ENCODE peak calls at places on chromosome 6, in six cellular contexts. T is cardiac muscle cell, U is psoas muscle, K is right atrium auricular region, I is IMR-90, D is cardiac fibroblast. N is an unnamed sample.
A peak's percentile ranks its signal among the peaks of the same experiment; 100 is the strongest.

GRCh38 chr6:113351183-113351834 is 505.8 kb upstream of the MARCKS start:
- DNase-seq in T (peak; percentile 76), U (no peak), K (no peak), I (peak; percentile 83), D (peak; percentile 61), N (peak; percentile 88)

GRCh38 chr6:170063431-170063830 is 227.4 kb downstream of the DLL1 start:
- DNase-seq in T (no peak), U (no peak), K (peak; percentile 49), I (no peak), D (no peak), N (no peak)

GRCh38 chr6:71107935-71108420 is 151.1 kb upstream of the B3GAT2 start:
- DNase-seq in T (peak; percentile 81), U (no peak), K (no peak), I (peak; percentile 71), D (peak; percentile 72), N (peak; percentile 67)

GRCh38 chr6:102051720-102052119 is 658.2 kb downstream of the GRIK2 start:
- DNase-seq in T (no peak), U (no peak), K (no peak), I (no peak), D (no peak), N (no peak)

GRCh38 chr6:155832596-155832995 is 377.0 kb upstream of the NOX3 start:
- DNase-seq in T (peak; percentile 62), U (no peak), K (no peak), I (peak; percentile 90), D (peak; percentile 54), N (peak; percentile 73)

GRCh38 chr6:41470341-41471063 is 75.7 kb upstream of the FOXP4 start:
- DNase-seq in T (peak; percentile 75), U (peak; percentile 75), K (peak; percentile 86), I (no peak), D (peak; percentile 57), N (peak; percentile 35)

GRCh38 chr6:45647341-45648138 is 269.8 kb upstream of the SUPT3H start:
- DNase-seq in T (no peak), U (no peak), K (no peak), I (peak; percentile 29), D (peak; percentile 27), N (no peak)

GRCh38 chr6:109121411-109121810 is 26.1 kb downstream of the CEP57L1 start:
- DNase-seq in T (peak; percentile 14), U (no peak), K (no peak), I (no peak), D (peak; percentile 28), N (peak; percentile 66)

GRCh38 chr6:157432861-157433260 is 51.9 kb downstream of the ZDHHC14 start:
- DNase-seq in T (no peak), U (no peak), K (no peak), I (no peak), D (no peak), N (no peak)

GRCh38 chr6:130233332-130233731 is 10.6 kb upstream of the SAMD3 start:
- DNase-seq in T (no peak), U (no peak), K (no peak), I (peak; percentile 57), D (no peak), N (peak; percentile 49)

GRCh38 chr6:108587258-108588059 is 26.7 kb downstream of the FOXO3 start:
- DNase-seq in T (peak; percentile 81), U (no peak), K (no peak), I (peak; percentile 92), D (peak; percentile 74), N (peak; percentile 73)

GRCh38 chr6:106347219-106347618 is 13.3 kb upstream of the CRYBG1 start:
- DNase-seq in T (no peak), U (no peak), K (no peak), I (no peak), D (no peak), N (no peak)

GRCh38 chr6:79694156-79694555 is 63.0 kb downstream of the SH3BGRL2 start:
- DNase-seq in T (no peak), U (no peak), K (no peak), I (no peak), D (no peak), N (no peak)

GRCh38 chr6:85186546-85187170 is 263.2 kb upstream of the NT5E start:
- DNase-seq in T (peak; percentile 56), U (no peak), K (no peak), I (peak; percentile 15), D (peak; percentile 55), N (peak; percentile 40)

GRCh38 chr6:125787791-125788190 is 3.0 kb upstream of the NCOA7 start:
- DNase-seq in T (peak; percentile 75), U (no peak), K (no peak), I (peak; percentile 54), D (peak; percentile 81), N (peak; percentile 78)
- TF ChIP-seq CTCF in T (peak; percentile 41), U (peak; percentile 19), K (no peak), I (peak; percentile 51), D (no peak), N (peak; percentile 43)

GRCh38 chr6:29554764-29555163 is 4.8 kb downstream of the UBD start:
- DNase-seq in T (no peak), U (no peak), K (no peak), I (no peak), D (no peak), N (no peak)

GRCh38 chr6:29558439-29559079 is 973 bp downstream of the UBD start:
- DNase-seq in T (no peak), U (no peak), K (no peak), I (no peak), D (no peak), N (no peak)

GRCh38 chr6:29552512-29553051 is 7.0 kb downstream of the UBD start:
- DNase-seq in T (peak; percentile 79), U (no peak), K (no peak), I (peak; percentile 79), D (peak; percentile 76), N (peak; percentile 72)

GRCh38 chr6:29557320-29557719 is 2.2 kb downstream of the UBD start:
- DNase-seq in T (no peak), U (no peak), K (no peak), I (no peak), D (no peak), N (no peak)

GRCh38 chr6:29553268-29554057 is 6.1 kb downstream of the UBD start:
- DNase-seq in T (peak; percentile 84), U (peak; percentile 77), K (peak; percentile 67), I (peak; percentile 54), D (peak; percentile 57), N (peak; percentile 46)
- H3K4me3 ChIP-seq in T (peak overlapping the region; percentile 18), U (peak overlapping the region; percentile 53), K (peak overlapping the region; percentile 19), I (no peak overlapping the region), D (peak overlapping the region; percentile 22), N (peak overlapping the region; percentile 25)

GRCh38 chr6:52201493-52201892 is 15.3 kb downstream of the IL17A start:
- DNase-seq in T (no peak), U (no peak), K (no peak), I (no peak), D (no peak), N (no peak)

GRCh38 chr6:52209672-52210626 is 23.8 kb downstream of the IL17A start:
- DNase-seq in T (no peak), U (no peak), K (no peak), I (no peak), D (no peak), N (no peak)

GRCh38 chr6:52208612-52209011 is 22.4 kb downstream of the IL17A start:
- DNase-seq in T (no peak), U (no peak), K (no peak), I (no peak), D (no peak), N (no peak)

GRCh38 chr6:52207066-52207465 is 20.9 kb downstream of the IL17A start:
- DNase-seq in T (no peak), U (no peak), K (no peak), I (no peak), D (no peak), N (no peak)
- TF ChIP-seq CTCF in T (no peak), U (no peak), K (no peak), I (no peak), D (no peak), N (no peak)

DNA sequence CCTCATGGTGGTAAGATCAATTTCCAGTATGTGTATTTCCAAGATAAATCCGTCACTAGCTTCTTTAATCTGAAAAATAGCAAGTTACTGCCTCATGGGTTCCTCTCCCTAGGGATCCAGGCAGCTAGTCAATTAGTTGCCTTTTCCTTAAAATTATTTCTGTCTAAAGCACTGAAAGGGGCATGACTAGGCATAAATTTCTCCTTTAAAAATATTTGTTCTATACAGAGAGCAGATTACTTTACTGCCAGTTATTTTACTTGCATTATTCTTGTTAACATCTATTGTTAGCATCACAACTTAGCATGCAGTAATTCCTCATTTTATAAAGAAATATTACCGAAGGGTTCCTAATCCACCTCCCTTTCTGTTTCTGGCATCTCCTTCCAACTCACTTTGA is 1.4 kb downstream of the MTCL3 start:
- DNase-seq in T (no peak), U (no peak), K (no peak), I (no peak), D (no peak), N (no peak)
- H3K4me3 ChIP-seq in T (no peak overlapping the region), U (no peak overlapping the region), K (no peak overlapping the region), I (no peak overlapping the region), D (peak overlapping the region; percentile 54), N (no peak overlapping the region)

GRCh38 chr6:11323666-11324452 is 91.4 kb upstream of the NEDD9 start:
- DNase-seq in T (no peak), U (no peak), K (peak; percentile 73), I (no peak), D (no peak), N (no peak)
- TF ChIP-seq CTCF in T (no peak), U (no peak), K (no peak), I (no peak), D (no peak), N (no peak)